ENCODE peak calls at places on chromosomes 3 and 15, in seven cellular contexts. S is HFF-Myc, B is lower leg skin, W is A549, O is suprapubic skin, D is stomach, L is transverse colon. Y is an unnamed sample.

GRCh38 chr15:85582719-85583089 is 202.3 kb downstream of the AKAP13 start:
- DNase-seq in S (no peak), B (peak), W (no peak), O (peak), D (peak), L (peak), Y (no peak)

GRCh38 chr3:128624526-128625138 is 26.0 kb downstream of the RPN1 start:
- DNase-seq in S (no peak), B (no peak), W (no peak), O (no peak), D (no peak), L (no peak), Y (no peak)

GRCh38 chr3:25471081-25471768 is 43.2 kb downstream of the RARB start:
- DNase-seq in S (no peak), B (no peak), W (no peak), O (no peak), D (no peak), L (no peak), Y (no peak)

GRCh38 chr3:155683321-155683720 is 61.5 kb downstream of the PLCH1 start:
- DNase-seq in S (no peak), B (no peak), W (no peak), O (no peak), D (no peak), L (no peak), Y (no peak)

GRCh38 chr3:137409584-137409983 is 354.5 kb upstream of the SOX14 start:
- DNase-seq in S (no peak), B (no peak), W (no peak), O (no peak), D (no peak), L (no peak), Y (no peak)

GRCh38 chr15:98413973-98414546 is 234.3 kb upstream of the IGF1R start:
- DNase-seq in S (no peak), B (no peak), W (no peak), O (no peak), D (no peak), L (no peak), Y (no peak)

GRCh38 chr3:144652573-144652972 is 681.0 kb downstream of the DIPK2A start:
- DNase-seq in S (no peak), B (no peak), W (no peak), O (no peak), D (no peak), L (no peak), Y (no peak)

GRCh38 chr15:56877591-56877990 is 40.9 kb upstream of the TCF12 start:
- DNase-seq in S (no peak), B (no peak), W (no peak), O (no peak), D (no peak), L (no peak), Y (no peak)

GRCh38 chr15:56910801-56911200 is 7.6 kb upstream of the TCF12 start:
- DNase-seq in S (no peak), B (no peak), W (no peak), O (no peak), D (no peak), L (no peak), Y (no peak)

GRCh38 chr3:32457971-32458471 is 44.6 kb downstream of the CMTM6 start:
- DNase-seq in S (no peak), B (no peak), W (no peak), O (no peak), D (no peak), L (no peak), Y (no peak)

GRCh38 chr3:29649815-29650547 is 369.1 kb downstream of the RBMS3 start:
- DNase-seq in S (no peak), B (no peak), W (no peak), O (no peak), D (no peak), L (peak), Y (no peak)

GRCh38 chr15:77998592-77998991 is 78.9 kb downstream of the TBC1D2B start:
- DNase-seq in S (no peak), B (no peak), W (no peak), O (peak), D (no peak), L (no peak), Y (no peak)

GRCh38 chr3:147921044-147921443 is 511.9 kb downstream of the ZIC1 start:
- DNase-seq in S (no peak), B (no peak), W (no peak), O (no peak), D (no peak), L (no peak), Y (no peak)

GRCh38 chr3:123448503-123449091 is at the start of gene ADCY5:
- DNase-seq in S (no peak), B (no peak), W (no peak), O (no peak), D (no peak), L (peak), Y (peak)

GRCh38 chr3:8319935-8320634 is 181.5 kb upstream of the LMCD1 start:
- DNase-seq in S (no peak), B (no peak), W (peak), O (no peak), D (no peak), L (no peak), Y (no peak)

GRCh38 chr3:71122641-71123040 is 460.9 kb downstream of the FOXP1 start:
- DNase-seq in S (no peak), B (no peak), W (no peak), O (no peak), D (no peak), L (no peak), Y (no peak)

DNA sequence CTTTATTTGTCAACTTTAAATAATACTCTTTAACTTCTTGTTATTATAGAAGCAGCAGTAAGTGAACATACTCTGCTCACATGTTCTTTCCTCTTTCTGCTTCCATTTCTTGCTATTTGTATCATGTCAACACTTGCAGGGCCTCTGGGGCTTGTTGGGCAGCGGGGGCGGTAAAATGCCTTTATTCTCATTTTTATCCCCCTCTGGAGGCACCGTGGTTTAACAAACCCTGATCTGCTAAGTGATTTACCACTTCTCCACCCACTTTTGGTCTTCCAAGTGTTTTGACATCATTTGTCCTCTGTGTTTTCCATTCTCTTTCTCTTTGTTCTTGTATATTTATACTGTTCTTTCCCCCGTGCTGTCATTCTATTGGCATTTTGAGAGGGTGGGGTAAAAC is 33.9 kb downstream of the SCN10A start:
- DNase-seq in S (peak), B (no peak), W (no peak), O (no peak), D (no peak), L (no peak), Y (no peak)
- TF ChIP-seq CTCF in S (peak), B (no peak), W (no peak), O (no peak), D (no peak), L (no peak), Y (no peak)

DNA sequence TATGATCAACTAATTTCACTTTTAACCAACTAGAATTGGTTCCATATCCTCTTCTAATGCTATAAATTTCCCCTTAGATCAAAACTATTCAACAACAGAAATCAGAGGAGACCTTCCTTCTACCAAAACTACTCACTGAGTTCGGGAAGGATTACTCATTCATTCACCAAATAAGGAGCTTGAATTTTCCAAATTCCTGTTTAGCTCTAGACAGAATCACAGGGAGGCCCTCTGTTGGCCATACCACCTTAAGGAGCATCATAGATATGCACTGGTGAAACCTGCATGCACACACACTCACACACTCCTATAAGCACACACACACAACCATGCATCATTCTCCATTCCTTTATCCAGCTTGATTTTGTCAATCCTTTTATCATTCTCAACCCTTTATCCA is 49.0 kb downstream of the SUCLG2 start:
- DNase-seq in S (peak), B (no peak), W (peak), O (no peak), D (no peak), L (no peak), Y (no peak)
- TF ChIP-seq CTCF in S (peak), B (no peak), W (peak), O (no peak), D (no peak), L (no peak), Y (no peak)

GRCh38 chr3:88005066-88005465 is 53.7 kb downstream of the CGGBP1 start:
- DNase-seq in S (peak), B (no peak), W (peak), O (no peak), D (no peak), L (no peak), Y (no peak)
- TF ChIP-seq CTCF in S (no peak), B (no peak), W (peak), O (no peak), D (no peak), L (peak), Y (peak)

GRCh38 chr3:148962513-148962912 is 28.8 kb upstream of the GYG1 start:
- DNase-seq in S (peak), B (no peak), W (peak), O (no peak), D (no peak), L (no peak), Y (no peak)
- TF ChIP-seq CTCF in S (no peak), B (no peak), W (peak), O (no peak), D (no peak), L (no peak), Y (no peak)

GRCh38 chr15:66944121-66944520 is 121.3 kb upstream of the SMAD3 start:
- DNase-seq in S (no peak), B (no peak), W (no peak), O (peak), D (no peak), L (no peak), Y (no peak)

GRCh38 chr15:66942649-66943390 is 122.6 kb upstream of the SMAD3 start:
- DNase-seq in S (no peak), B (peak), W (no peak), O (peak), D (no peak), L (no peak), Y (no peak)

GRCh38 chr15:66945286-66945685 is 120.1 kb upstream of the SMAD3 start:
- DNase-seq in S (no peak), B (no peak), W (no peak), O (peak), D (no peak), L (no peak), Y (no peak)

GRCh38 chr15:66941791-66942190 is 123.6 kb upstream of the SMAD3 start:
- DNase-seq in S (no peak), B (no peak), W (no peak), O (peak), D (no peak), L (no peak), Y (no peak)

GRCh38 chr15:66943456-66944095 is 121.8 kb upstream of the SMAD3 start:
- DNase-seq in S (no peak), B (no peak), W (no peak), O (peak), D (peak), L (peak), Y (no peak)
- TF ChIP-seq CTCF in S (no peak), B (no peak), W (peak), O (no peak), D (no peak), L (no peak), Y (no peak)

DNA sequence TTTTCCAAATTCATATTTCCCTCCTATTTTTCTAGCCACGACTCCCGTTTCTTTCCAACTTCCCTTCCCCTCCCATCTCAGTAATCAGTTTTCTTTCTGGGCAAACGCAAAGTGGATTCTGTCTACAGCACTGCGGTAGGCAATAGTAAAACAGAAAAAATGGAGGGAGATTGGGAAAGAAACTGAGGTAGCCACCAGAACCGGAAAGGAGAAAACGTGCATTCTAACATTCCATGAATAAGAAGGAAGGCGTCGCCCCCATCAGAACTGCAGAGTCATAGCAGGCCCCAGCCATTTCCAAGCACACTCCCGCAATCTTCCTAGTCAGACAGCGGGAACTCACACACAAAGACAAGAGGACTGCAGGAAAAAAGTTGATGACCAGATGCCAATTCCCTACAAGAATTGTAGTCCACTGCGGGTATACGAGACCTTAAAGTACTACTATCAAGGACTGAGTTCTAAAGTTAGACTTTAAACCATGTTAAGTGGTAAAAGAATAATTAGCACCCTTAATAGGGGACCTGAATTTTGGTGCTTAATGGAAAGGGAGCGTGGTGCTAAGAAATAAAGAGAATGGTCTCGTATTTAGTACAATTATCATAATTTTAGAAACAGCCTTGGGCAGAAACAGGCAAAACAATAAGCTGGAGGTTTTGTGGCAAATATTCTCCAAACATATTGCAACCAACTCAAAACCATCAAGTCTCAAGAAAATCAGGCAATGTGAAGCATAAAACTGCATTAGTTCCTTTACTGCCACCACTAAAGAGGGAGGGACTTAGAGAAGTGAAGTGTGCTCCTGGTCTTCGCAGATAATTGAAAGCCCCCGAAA is 1.4 kb downstream of the PFN2 start:
- DNase-seq in S (peak), B (peak), W (peak), O (no peak), D (no peak), L (peak), Y (no peak)
- TF ChIP-seq CTCF in S (no peak), B (no peak), W (no peak), O (no peak), D (no peak), L (no peak), Y (no peak)

GRCh38 chr3:4996223-4996765 is 17.1 kb downstream of the BHLHE40 start:
- DNase-seq in S (no peak), B (no peak), W (no peak), O (no peak), D (no peak), L (no peak), Y (no peak)

GRCh38 chr3:4994823-4995499 is 15.7 kb downstream of the BHLHE40 start:
- DNase-seq in S (no peak), B (peak), W (no peak), O (peak), D (peak), L (no peak), Y (no peak)

GRCh38 chr3:4995500-4996053 is 16.3 kb downstream of the BHLHE40 start:
- DNase-seq in S (no peak), B (no peak), W (no peak), O (no peak), D (no peak), L (no peak), Y (no peak)

GRCh38 chr3:4997946-4998345 is 18.7 kb downstream of the BHLHE40 start:
- DNase-seq in S (no peak), B (peak), W (no peak), O (no peak), D (no peak), L (no peak), Y (no peak)

GRCh38 chr3:4996771-4997291 is 17.6 kb downstream of the BHLHE40 start:
- DNase-seq in S (no peak), B (no peak), W (no peak), O (no peak), D (no peak), L (no peak), Y (peak)
- TF ChIP-seq CTCF in S (no peak), B (no peak), W (no peak), O (no peak), D (no peak), L (no peak), Y (no peak)

GRCh38 chr3:195762611-195763247 is 42.0 kb downstream of the MUC20 start:
- DNase-seq in S (no peak), B (no peak), W (no peak), O (no peak), D (no peak), L (no peak), Y (no peak)

GRCh38 chr3:195763843-195764825 is 43.4 kb downstream of the MUC20 start:
- DNase-seq in S (no peak), B (no peak), W (no peak), O (no peak), D (no peak), L (no peak), Y (no peak)

GRCh38 chr3:195762249-195762585 is 41.4 kb downstream of the MUC20 start:
- DNase-seq in S (no peak), B (no peak), W (no peak), O (no peak), D (no peak), L (no peak), Y (no peak)

GRCh38 chr3:195761503-195762248 is 40.9 kb downstream of the MUC20 start:
- DNase-seq in S (no peak), B (no peak), W (no peak), O (no peak), D (no peak), L (no peak), Y (no peak)

DNA sequence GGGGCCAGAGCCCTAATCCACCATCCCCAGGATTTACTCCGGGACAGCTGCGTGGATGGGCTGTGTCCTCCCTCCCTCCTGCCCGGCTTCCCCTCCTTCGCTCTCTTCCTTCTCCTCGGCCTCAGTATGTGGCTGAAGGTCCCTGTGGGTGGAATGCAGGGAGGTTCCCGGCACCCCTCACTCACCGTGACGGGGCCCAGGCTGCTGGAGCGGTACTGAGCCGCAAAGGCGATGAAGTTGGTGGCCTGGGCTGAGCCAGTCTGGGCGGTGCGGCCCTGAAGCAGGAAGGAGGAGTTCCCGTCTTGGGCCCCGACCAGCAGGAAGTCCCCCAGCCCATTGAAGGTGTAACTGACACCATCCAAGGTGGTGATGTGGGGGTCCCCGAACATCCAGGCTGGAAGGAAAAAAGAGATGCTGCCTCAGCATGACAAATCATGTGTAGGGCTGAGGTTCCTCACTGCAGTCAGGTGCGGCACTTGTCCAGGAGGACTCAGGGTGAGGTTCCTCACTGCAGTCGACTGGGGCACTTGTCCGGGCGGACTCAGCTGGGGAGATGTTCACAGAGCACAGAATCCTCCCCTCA is 42.6 kb downstream of the MUC20 start:
- DNase-seq in S (no peak), B (no peak), W (no peak), O (no peak), D (no peak), L (no peak), Y (no peak)
- TF ChIP-seq CTCF in S (no peak), B (no peak), W (no peak), O (no peak), D (no peak), L (no peak), Y (no peak)